ENCODE peak calls at places on chromosomes 1 and 21, in nine cellular contexts. D, C, I, P, O, H, K, Q and E are unnamed samples. For H3K36me3 and H3K4me1, the result is how much of the 10 kb centered on the place peaks cover.

GRCh38 chr1:71509051-71509595 is 428.3 kb upstream of the ZRANB2 start:
- DNase-seq in P (no peak), H (no peak), Q (no peak), C (no peak), O (no peak), I (no peak), K (no peak), D (no peak), E (no peak)

GRCh38 chr1:145961109-145961424 is 3.2 kb upstream of the LIX1L start:
- DNase-seq in H (no peak), Q (no peak), D (no peak), O (no peak), P (no peak), I (no peak), K (no peak), C (no peak), E (no peak)

GRCh38 chr1:246771366-246771765 is 47.2 kb downstream of the SCCPDH start:
- DNase-seq in Q (no peak), P (no peak), I (no peak), H (no peak), O (no peak), D (no peak), C (no peak), K (no peak), E (no peak)

GRCh38 chr1:156655904-156656516 is 14.1 kb downstream of the BCAN start:
- DNase-seq in P (no peak), K (no peak), C (no peak), Q (no peak), O (no peak), D (no peak), I (no peak), H (no peak), E (peak)

GRCh38 chr1:30659702-30660101 is 63.7 kb downstream of the MATN1 start:
- DNase-seq in C (no peak), Q (no peak), K (no peak), I (no peak), D (no peak), P (no peak), O (no peak), H (no peak), E (no peak)

GRCh38 chr1:31647106-31647505 is 2.4 kb upstream of the PEF1 start:
- DNase-seq in Q (no peak), C (peak), O (no peak), I (no peak), H (no peak), P (no peak), K (no peak), D (no peak), E (no peak)

GRCh38 chr1:209743145-209743482 is 12.7 kb upstream of the TRAF3IP3 start:
- DNase-seq in C (peak), H (peak), I (no peak), Q (no peak), K (no peak), P (no peak), D (no peak), O (peak), E (peak)

GRCh38 chr21:15236111-15236510 is 171.3 kb upstream of the NRIP1 start:
- DNase-seq in D (no peak), C (no peak), Q (no peak), O (no peak), K (no peak), I (no peak), H (no peak), P (no peak), E (no peak)

GRCh38 chr1:171137580-171137979 is 46.9 kb downstream of the FMO3 start:
- DNase-seq in K (no peak), P (no peak), I (no peak), D (no peak), O (no peak), C (no peak), Q (no peak), H (no peak), E (no peak)

GRCh38 chr1:109687641-109688499 is at the start of gene GSTM1:
- DNase-seq in Q (peak), C (no peak), H (peak), O (peak), I (peak), P (peak), D (no peak), K (no peak), E (no peak)

GRCh38 chr1:98314591-98314990 is 346.9 kb upstream of the SNX7 start:
- DNase-seq in K (no peak), H (no peak), D (no peak), C (no peak), P (no peak), I (no peak), O (no peak), Q (no peak), E (no peak)

GRCh38 chr1:110412576-110412975 is 5.1 kb upstream of the LAMTOR5 start:
- DNase-seq in P (no peak), H (peak), K (peak), C (peak), I (peak), Q (peak), O (peak), D (no peak), E (peak)

GRCh38 chr1:44281987-44282703 is 68.9 kb downstream of the DMAP1 start:
- DNase-seq in H (no peak), I (no peak), K (no peak), Q (no peak), P (no peak), C (no peak), D (no peak), O (no peak), E (no peak)

GRCh38 chr1:46166521-46167462 is 8.1 kb upstream of the TSPAN1 start:
- DNase-seq in I (peak), H (peak), P (no peak), C (peak), D (no peak), Q (no peak), K (no peak), O (peak), E (peak)

GRCh38 chr1:77459881-77460280 is 178.1 kb downstream of the AK5 start:
- DNase-seq in Q (no peak), D (no peak), K (no peak), H (no peak), O (no peak), P (no peak), I (no peak), C (no peak), E (no peak)

GRCh38 chr1:84103197-84103992 is 40.7 kb upstream of the PRKACB start:
- DNase-seq in Q (no peak), P (no peak), I (peak), C (peak), K (peak), H (peak), D (no peak), O (peak), E (peak)

GRCh38 chr1:14924012-14924452 is 229.5 kb upstream of the TMEM51 start:
- DNase-seq in H (peak), C (peak), Q (no peak), I (peak), D (no peak), K (peak), P (peak), O (peak), E (peak)

GRCh38 chr1:27394925-27395324 is 2.5 kb downstream of the GPR3 start:
- DNase-seq in C (peak), Q (no peak), H (no peak), P (peak), O (no peak), K (no peak), D (no peak), I (no peak), E (no peak)

GRCh38 chr1:77133731-77134358 is 85.4 kb downstream of the PIGK start:
- DNase-seq in K (no peak), Q (no peak), I (no peak), P (no peak), D (no peak), H (no peak), C (no peak), O (no peak), E (no peak)

GRCh38 chr1:70204578-70204977 is 801 bp downstream of the LRRC40 start:
- DNase-seq in O (no peak), C (no peak), Q (no peak), P (no peak), H (no peak), I (no peak), K (peak), D (no peak), E (no peak)

GRCh38 chr1:200176181-200176580 is 148.7 kb downstream of the NR5A2 start:
- DNase-seq in H (no peak), O (no peak), C (no peak), D (no peak), P (no peak), K (peak), Q (no peak), I (no peak), E (no peak)

GRCh38 chr1:44720281-44720680 is 10.7 kb downstream of the RNU5D-1 start:
- DNase-seq in I (no peak), O (no peak), D (no peak), Q (no peak), H (no peak), K (no peak), C (no peak), P (no peak), E (no peak)

GRCh38 chr1:98422821-98423220 is 238.7 kb upstream of the SNX7 start:
- DNase-seq in D (no peak), H (no peak), O (no peak), C (no peak), I (no peak), P (no peak), K (no peak), Q (no peak), E (no peak)

GRCh38 chr1:53685272-53686051 is 53.5 kb downstream of the GLIS1 start:
- DNase-seq in C (no peak), P (no peak), O (no peak), I (no peak), K (no peak), D (no peak), Q (no peak), H (no peak), E (no peak)

GRCh38 chr1:31871703-31872102 is 55.9 kb upstream of the SPOCD1 start:
- DNase-seq in D (no peak), H (no peak), C (no peak), I (no peak), P (no peak), Q (no peak), K (no peak), O (no peak), E (no peak)

GRCh38 chr1:219143735-219144134 is 29.9 kb upstream of the LYPLAL1 start:
- DNase-seq in H (no peak), D (no peak), C (no peak), Q (no peak), I (no peak), K (no peak), P (no peak), O (no peak), E (no peak)

GRCh38 chr1:27003745-27004470 is 8.7 kb downstream of the TENT5B start:
- DNase-seq in I (no peak), Q (no peak), C (no peak), K (no peak), D (no peak), O (no peak), P (no peak), H (no peak), E (no peak)

GRCh38 chr1:12014141-12014981 is 4.9 kb upstream of the MIIP start:
- DNase-seq in K (peak), H (no peak), D (no peak), P (no peak), O (peak), Q (no peak), I (no peak), C (no peak), E (no peak)

GRCh38 chr21:36859744-36860501 is 106.5 kb downstream of the HLCS start:
- DNase-seq in O (peak), K (peak), D (no peak), C (peak), P (peak), I (peak), H (peak), Q (no peak), E (peak)

GRCh38 chr1:97123717-97124446 is 402.3 kb downstream of the PTBP2 start:
- DNase-seq in Q (no peak), K (no peak), P (no peak), H (no peak), O (no peak), I (no peak), C (no peak), D (no peak), E (peak)

GRCh38 chr1:203135636-203136305 is 8.2 kb downstream of the ADORA1 start:
- DNase-seq in D (no peak), O (no peak), P (no peak), I (no peak), K (no peak), H (no peak), C (no peak), Q (no peak), E (no peak)

GRCh38 chr1:8457771-8458409 is 140.0 kb downstream of the SLC45A1 start:
- DNase-seq in K (no peak), D (no peak), H (no peak), O (no peak), C (no peak), I (no peak), P (no peak), Q (no peak), E (no peak)
- H3K36me3 ChIP-seq in K (under half), D (under half), H (under half), O (under half), C (under half), I (under half), P (under half), Q (under half), E (under half)

GRCh38 chr1:226666714-226667113 is 72.4 kb downstream of the ITPKB start:
- DNase-seq in Q (no peak), D (no peak), O (no peak), H (no peak), C (no peak), P (no peak), I (no peak), K (no peak), E (no peak)
- H3K4me1 ChIP-seq in Q (under half), D (under half), O (under half), H (half or more), C (half or more), P (under half), I (under half), K (under half), E (under half)

GRCh38 chr1:40072142-40072541 is 24.9 kb downstream of the PPT1 start:
- DNase-seq in C (no peak), D (no peak), K (no peak), O (no peak), H (no peak), P (no peak), I (no peak), Q (no peak), E (no peak)
- H3K36me3 ChIP-seq in C (half or more), D (half or more), K (half or more), O (under half), H (half or more), P (under half), I (under half), Q (half or more), E (half or more)

GRCh38 chr21:41681336-41681801 is 85.5 kb downstream of the RIPK4 start:
- DNase-seq in P (no peak), I (no peak), D (no peak), O (no peak), K (no peak), C (peak), H (no peak), Q (no peak), E (no peak)

GRCh38 chr21:41682719-41683179 is 84.1 kb downstream of the RIPK4 start:
- DNase-seq in D (no peak), I (no peak), H (no peak), P (no peak), C (peak), Q (no peak), K (no peak), O (no peak), E (no peak)

GRCh38 chr21:41678944-41679343 is 87.9 kb downstream of the RIPK4 start:
- DNase-seq in I (peak), D (peak), P (peak), O (peak), K (peak), H (peak), Q (no peak), C (peak), E (peak)

GRCh38 chr21:41681939-41682718 is 84.7 kb downstream of the RIPK4 start:
- DNase-seq in C (peak), D (no peak), I (no peak), O (no peak), K (no peak), Q (no peak), P (no peak), H (no peak), E (no peak)

GRCh38 chr21:41680444-41681335 is 86.2 kb downstream of the RIPK4 start:
- DNase-seq in O (no peak), Q (no peak), P (no peak), K (no peak), H (no peak), I (no peak), D (no peak), C (peak), E (no peak)
- H3K4me1 ChIP-seq in O (under half), Q (under half), P (half or more), K (under half), H (under half), I (under half), D (half or more), C (half or more), E (under half)

GRCh38 chr1:155079487-155080249 is 1.0 kb downstream of the EFNA3 start:
- DNase-seq in I (peak), K (peak), O (no peak), Q (no peak), C (no peak), H (no peak), P (peak), D (no peak), E (peak)
- H3K36me3 ChIP-seq in I (under half), K (under half), O (under half), Q (under half), C (under half), H (under half), P (under half), D (under half), E (under half)

GRCh38 chr1:117681093-117681950 is 75.5 kb downstream of the TENT5C start:
- DNase-seq in I (no peak), Q (no peak), C (no peak), D (no peak), K (peak), H (no peak), O (no peak), P (no peak), E (no peak)
- H3K4me1 ChIP-seq in I (under half), Q (under half), C (under half), D (under half), K (under half), H (under half), O (under half), P (under half), E (under half)

GRCh38 chr1:63877021-63877767 is 103.4 kb downstream of the ROR1 start:
- DNase-seq in K (no peak), D (no peak), H (no peak), I (no peak), P (no peak), O (no peak), Q (no peak), C (no peak), E (no peak)

GRCh38 chr1:63874278-63874880 is 100.6 kb downstream of the ROR1 start:
- DNase-seq in Q (no peak), C (no peak), I (no peak), O (no peak), H (no peak), D (no peak), K (no peak), P (no peak), E (no peak)

GRCh38 chr1:63878914-63879313 is 105.1 kb downstream of the ROR1 start:
- DNase-seq in H (no peak), P (no peak), C (no peak), K (no peak), O (no peak), I (no peak), D (no peak), Q (no peak), E (no peak)

GRCh38 chr1:63873751-63874150 is 99.9 kb downstream of the ROR1 start:
- DNase-seq in H (no peak), I (no peak), C (no peak), P (no peak), D (no peak), O (no peak), K (no peak), Q (no peak), E (no peak)

GRCh38 chr1:63877816-63878215 is 104.0 kb downstream of the ROR1 start:
- DNase-seq in C (no peak), P (no peak), K (no peak), Q (no peak), O (no peak), D (no peak), H (no peak), I (no peak), E (no peak)
- H3K36me3 ChIP-seq in C (under half), P (under half), K (under half), Q (under half), O (under half), D (under half), H (under half), I (under half), E (under half)

GRCh38 chr1:3311711-3312110 is 142.8 kb upstream of the ARHGEF16 start:
- DNase-seq in O (no peak), D (no peak), P (peak), I (no peak), Q (no peak), K (no peak), H (no peak), C (no peak), E (no peak)
- H3K4me1 ChIP-seq in O (under half), D (under half), P (under half), I (under half), Q (under half), K (under half), H (under half), C (half or more), E (under half)

GRCh38 chr1:37851271-37851670 is 8.1 kb downstream of the MTF1 start:
- DNase-seq in O (no peak), Q (no peak), C (no peak), I (no peak), P (no peak), D (no peak), H (no peak), K (no peak), E (no peak)
- H3K36me3 ChIP-seq in O (under half), Q (under half), C (under half), I (under half), P (under half), D (under half), H (under half), K (under half), E (under half)

GRCh38 chr1:183143576-183144315 is 42.3 kb upstream of the LAMC2 start:
- DNase-seq in C (no peak), P (no peak), I (no peak), D (no peak), O (no peak), Q (no peak), H (no peak), K (no peak), E (no peak)
- H3K4me1 ChIP-seq in C (under half), P (under half), I (under half), D (under half), O (under half), Q (under half), H (under half), K (under half), E (under half)